ENCODE peak calls at places on chromosomes 4 and X, in five cellular contexts. O is HCT116, M is GM12878, X is upper lobe of left lung, E is K562. T is an unnamed sample.

GRCh38 chrX:109874548-109874947 is 128.4 kb upstream of the TMEM164 start:
- ATAC-seq in O (no peak), M (no peak), X (no peak), E (no peak), T (no peak)

GRCh38 chr4:111632752-111633151 is 512.5 kb upstream of the FAM241A start:
- ATAC-seq in O (no peak), M (no peak), X (no peak), E (no peak), T (no peak)

GRCh38 chr4:144903953-144904711 is 193.9 kb downstream of the ANAPC10 start:
- ATAC-seq in O (peak), M (no peak), X (no peak), E (no peak), T (no peak)

GRCh38 chr4:40837094-40837870 is 87.5 kb downstream of the NSUN7 start:
- ATAC-seq in O (no peak), M (no peak), X (no peak), E (no peak), T (no peak)

GRCh38 chr4:19577121-19577520 is 674.6 kb upstream of the SLIT2 start:
- ATAC-seq in O (no peak), M (no peak), X (no peak), E (no peak), T (no peak)

GRCh38 chrX:115234220-115234557 is 293 bp upstream of the LRCH2 start:
- ATAC-seq in O (no peak), M (no peak), X (no peak), E (no peak), T (no peak)

GRCh38 chr4:88097301-88097700 is 61.1 kb downstream of the ABCG2 start:
- ATAC-seq in O (no peak), M (no peak), X (no peak), E (no peak), T (no peak)

GRCh38 chr4:99832313-99832712 is 15.7 kb downstream of the DAPP1 start:
- ATAC-seq in O (no peak), M (no peak), X (no peak), E (no peak), T (peak)

GRCh38 chrX:78708171-78708570 is 39.3 kb upstream of the LPAR4 start:
- ATAC-seq in O (no peak), M (peak), X (peak), E (no peak), T (no peak)

GRCh38 chr4:89723096-89723495 is 113.9 kb downstream of the SNCA start:
- ATAC-seq in O (no peak), M (no peak), X (no peak), E (no peak), T (no peak)

GRCh38 chr4:101780284-101780683 is 10.2 kb upstream of the BANK1 start:
- ATAC-seq in O (no peak), M (no peak), X (no peak), E (no peak), T (no peak)

GRCh38 chrX:12237131-12237530 is 98.9 kb downstream of the FRMPD4 start:
- ATAC-seq in O (no peak), M (no peak), X (no peak), E (no peak), T (no peak)

GRCh38 chrX:111129949-111130348 is 34.0 kb downstream of the PAK3 start:
- ATAC-seq in O (no peak), M (no peak), X (no peak), E (no peak), T (no peak)

GRCh38 chrX:121836000-121836399 is 788.6 kb downstream of the GLUD2 start:
- ATAC-seq in O (no peak), M (no peak), X (no peak), E (no peak), T (no peak)

GRCh38 chr4:9976781-9977180 is 44.5 kb downstream of the SLC2A9 start:
- ATAC-seq in O (no peak), M (peak), X (no peak), E (no peak), T (no peak)

GRCh38 chrX:784829-785228 is 154.2 kb downstream of the SHOX start:
- ATAC-seq in O (no peak), M (no peak), X (no peak), E (no peak), T (no peak)

DNA sequence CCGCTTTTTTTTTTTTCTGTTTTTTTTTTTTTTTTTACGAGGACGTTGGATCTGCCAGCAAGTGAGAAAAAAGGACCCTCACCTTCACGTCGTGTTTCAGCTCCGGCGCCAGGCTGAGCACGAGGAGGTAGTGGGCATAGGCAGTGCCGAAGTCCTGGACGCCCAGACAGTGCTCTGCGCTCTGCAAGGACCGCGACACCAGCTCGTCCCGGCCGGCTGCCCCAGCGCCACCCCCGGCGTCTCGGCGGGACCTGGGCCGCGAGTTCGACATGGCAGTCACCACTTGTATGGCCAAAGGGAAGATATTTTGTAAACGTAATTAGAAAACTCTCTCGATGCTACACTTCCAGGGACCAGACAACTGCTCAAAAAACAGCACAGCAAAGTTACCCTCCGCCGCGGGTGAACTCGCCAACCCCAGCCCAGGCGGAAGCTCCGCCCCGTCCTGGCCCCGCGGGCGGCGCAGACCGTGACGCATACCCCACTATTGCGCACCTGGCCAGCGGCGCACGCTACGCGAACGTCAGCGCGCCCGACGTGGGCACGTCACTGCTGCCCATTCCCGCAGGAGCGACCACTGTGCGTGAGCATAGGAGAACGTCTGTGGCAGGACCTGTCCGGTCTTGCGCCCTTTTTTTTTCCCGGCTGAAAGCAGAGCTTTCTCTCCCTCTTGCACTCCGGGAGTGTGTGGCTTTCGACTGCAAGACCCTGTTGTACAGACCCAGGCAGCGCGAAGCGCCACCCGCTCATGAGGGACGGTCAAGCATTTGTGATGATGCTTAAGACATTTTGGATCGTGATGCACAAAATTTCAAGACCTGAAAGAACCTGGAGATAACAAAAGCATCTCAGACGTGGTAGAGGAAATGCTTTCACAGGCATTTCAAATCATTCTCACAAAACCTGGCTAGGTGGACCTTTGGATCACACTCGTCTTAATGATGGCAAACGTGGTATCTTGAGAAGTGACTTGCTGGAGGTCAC is at the start of gene PRMT9:
- ATAC-seq in O (peak), M (peak), X (peak), E (peak), T (peak)
- TF ChIP-seq POLR2AphosphoS5 in O (peak), M (peak), X (peak), E (peak), T (peak)

GRCh38 chr4:119510750-119511149 is 117.9 kb downstream of the PDE5A start:
- ATAC-seq in O (no peak), M (no peak), X (no peak), E (no peak), T (peak)
- H3K27ac ChIP-seq in O (no peak), M (no peak), X (no peak), E (no peak), T (peak)

DNA sequence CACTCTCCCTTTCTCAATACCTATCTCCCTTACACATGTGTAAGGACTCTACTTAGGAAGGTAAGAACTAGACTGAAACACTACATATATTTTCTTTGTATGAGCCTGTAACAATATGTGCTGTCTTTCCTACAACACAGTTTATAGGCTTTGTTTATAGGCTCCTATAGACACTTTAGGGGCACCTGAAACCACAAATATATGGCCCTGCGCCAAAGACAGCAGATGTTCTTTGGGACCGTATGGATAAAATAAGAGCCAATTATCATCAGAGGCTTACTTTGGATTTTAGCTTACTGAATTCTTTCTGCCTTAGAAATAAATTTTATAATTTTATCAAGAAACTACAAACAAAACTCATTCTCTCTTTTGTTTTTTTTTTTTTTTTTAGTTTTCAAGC is 16.6 kb upstream of the CXCL3 start:
- ATAC-seq in O (no peak), M (no peak), X (no peak), E (peak), T (no peak)
- TF ChIP-seq POLR2A in O (no peak), M (no peak), X (no peak), E (no peak), T (no peak)

GRCh38 chr4:118994030-118994429 is 105.4 kb downstream of the SYNPO2 start:
- ATAC-seq in O (no peak), M (no peak), X (no peak), E (no peak), T (peak)
- TF ChIP-seq POLR2AphosphoS5 in O (no peak), M (no peak), X (no peak), E (no peak), T (peak)

GRCh38 chrX:132837126-132837525 is 121.3 kb downstream of the HS6ST2 start:
- ATAC-seq in O (peak), M (no peak), X (no peak), E (no peak), T (no peak)
- H3K27ac ChIP-seq in O (no peak), M (no peak), X (no peak), E (no peak), T (no peak)

GRCh38 chr4:139171878-139172691 is 4.9 kb downstream of the ELF2 start:
- ATAC-seq in O (no peak), M (no peak), X (no peak), E (no peak), T (no peak)

GRCh38 chr4:139177888-139178609 is 1.0 kb upstream of the ELF2 start:
- ATAC-seq in O (peak), M (peak), X (peak), E (peak), T (peak)

GRCh38 chr4:139177049-139177887 is at the start of gene ELF2:
- ATAC-seq in O (peak), M (peak), X (peak), E (peak), T (peak)

GRCh38 chr4:139175647-139176298 is 1.2 kb downstream of the ELF2 start:
- ATAC-seq in O (peak), M (peak), X (no peak), E (peak), T (no peak)

GRCh38 chr4:139176299-139177048 is 544 bp downstream of the ELF2 start:
- ATAC-seq in O (peak), M (peak), X (peak), E (peak), T (peak)
- TF ChIP-seq POLR2A in O (no peak), M (peak), X (no peak), E (peak), T (peak)

GRCh38 chr4:79083406-79084010 is 144.3 kb upstream of the PAQR3 start:
- ATAC-seq in O (no peak), M (no peak), X (no peak), E (no peak), T (peak)
- TF ChIP-seq POLR2AphosphoS5 in O (no peak), M (no peak), X (no peak), E (no peak), T (peak)

DNA sequence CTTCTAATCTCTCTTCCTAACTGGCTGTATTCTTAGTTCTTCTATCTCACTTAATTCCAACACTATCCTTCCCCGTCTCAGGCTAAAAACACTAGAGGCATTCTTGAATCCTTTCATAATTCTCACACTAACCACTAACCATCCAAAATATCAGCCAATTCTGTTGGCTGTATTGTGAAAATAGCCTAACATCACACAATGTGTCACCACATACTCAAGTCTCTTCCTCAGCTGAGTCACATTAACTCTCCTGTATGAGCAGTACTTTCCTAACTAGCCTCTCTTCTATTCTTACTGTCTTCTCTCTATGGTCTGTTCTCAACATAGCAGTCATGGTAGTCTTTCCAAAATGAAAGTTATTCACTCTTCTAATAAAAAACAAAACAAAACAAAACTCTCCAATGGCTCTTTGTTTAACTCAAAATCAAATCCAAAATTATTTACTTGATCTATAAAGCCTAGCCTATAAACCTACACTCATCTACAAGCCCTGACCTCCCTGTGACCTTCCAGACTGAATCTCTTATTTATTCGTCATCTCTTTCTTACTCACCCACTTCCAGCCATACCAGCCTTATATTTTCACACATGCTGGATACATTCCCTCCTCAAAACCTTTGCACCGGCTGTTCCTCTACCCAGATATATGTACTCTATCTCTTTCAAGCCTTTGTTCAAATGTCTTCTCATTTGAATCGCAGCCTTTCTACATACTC is 445.9 kb downstream of the TLL1 start:
- ATAC-seq in O (no peak), M (peak), X (no peak), E (no peak), T (no peak)
- H3K27ac ChIP-seq in O (no peak), M (no peak), X (no peak), E (no peak), T (no peak)